ENCODE peak calls at places on chromosomes 16 and 17, in five cellular contexts. Q is NCI-H510A treated with DMSO at 0.1 percent for 48 hours, O is HT-29, R is IMR-90, X is ACHN. U is an unnamed sample.

GRCh38 chr16:22355487-22355908 is 18.9 kb downstream of the CDR2 start:
- DNase-seq in Q (no peak), O (no peak), R (no peak), X (no peak), U (no peak)

GRCh38 chr17:58575511-58575910 is 61.1 kb upstream of the MTMR4 start:
- DNase-seq in Q (no peak), O (no peak), R (peak; percentile 64), X (peak; percentile 30), U (no peak)

GRCh38 chr17:78058001-78058400 is 70.6 kb downstream of the TMC6 start:
- DNase-seq in Q (peak; percentile 46), O (no peak), R (no peak), X (no peak), U (no peak)

GRCh38 chr17:42131232-42131631 is 8.6 kb downstream of the HSPB9 start:
- DNase-seq in Q (no peak), O (no peak), R (no peak), X (no peak), U (no peak)

GRCh38 chr16:66434619-66435430 is 7.7 kb downstream of the BEAN1 start:
- DNase-seq in Q (no peak), O (no peak), R (no peak), X (no peak), U (no peak)

GRCh38 chr17:82294086-82294773 is 20.7 kb upstream of the CSNK1D start:
- DNase-seq in Q (no peak), O (no peak), R (peak; percentile 36), X (no peak), U (no peak)

GRCh38 chr17:12530126-12530525 is 135.6 kb upstream of the MYOCD start:
- DNase-seq in Q (no peak), O (no peak), R (no peak), X (no peak), U (no peak)

GRCh38 chr17:38921756-38922411 is 3.5 kb upstream of the LASP1NB start:
- DNase-seq in Q (no peak), O (peak; percentile 22), R (no peak), X (no peak), U (no peak)

GRCh38 chr16:57446530-57447141 is 549 bp downstream of the CIAPIN1 start:
- DNase-seq in Q (peak; percentile 33), O (peak; percentile 26), R (peak; percentile 4), X (peak; percentile 26), U (no peak)